ENCODE peak calls at places on chromosome 1, in four cellular contexts. W is endothelial cell of umbilical vein, U is cardiac muscle cell, B is prostate gland. N is an unnamed sample. For H3K4me1, the result is how much of the 10 kb centered on the place peaks cover.

GRCh38 chr1:4305526-4306301 is 348.7 kb upstream of the AJAP1 start:
- DNase-seq in B (no peak), U (no peak), W (no peak), N (no peak)

GRCh38 chr1:9826616-9827015 is 2.9 kb upstream of the CLSTN1 start:
- DNase-seq in B (no peak), U (no peak), W (no peak), N (no peak)

GRCh38 chr1:79006564-79006963 is at the start of gene ADGRL4:
- DNase-seq in W (peak), B (no peak), U (peak), N (no peak)

GRCh38 chr1:149936992-149937705 is 470 bp upstream of the MTMR11 start:
- DNase-seq in U (no peak), B (peak), W (peak), N (peak)

GRCh38 chr1:54297596-54298283 is 97.8 kb downstream of the MRPL37 start:
- DNase-seq in W (peak), U (no peak), B (no peak), N (no peak)

GRCh38 chr1:150168960-150169565 is 19.3 kb downstream of the PLEKHO1 start:
- DNase-seq in W (peak), B (peak), U (peak), N (peak)

GRCh38 chr1:100622037-100622436 is 84.1 kb downstream of the GPR88 start:
- DNase-seq in U (no peak), B (no peak), W (peak), N (peak)

GRCh38 chr1:77514871-77515776 is 167.3 kb downstream of the ZZZ3 start:
- DNase-seq in W (peak), B (no peak), U (peak), N (no peak)

GRCh38 chr1:213374369-213374768 is 323.3 kb downstream of the RPS6KC1 start:
- DNase-seq in W (peak), B (no peak), U (peak), N (peak)

GRCh38 chr1:157170677-157171515 is 32.7 kb upstream of the ETV3 start:
- DNase-seq in U (peak), W (peak), B (no peak), N (peak)

GRCh38 chr1:172567720-172568119 is 34.8 kb downstream of the SUCO start:
- DNase-seq in W (no peak), U (no peak), B (no peak), N (no peak)

GRCh38 chr1:39576016-39576657 is 453 bp downstream of the PABPC4 start:
- DNase-seq in B (peak), W (peak), U (peak), N (no peak)

GRCh38 chr1:223674119-223674890 is 8.8 kb upstream of the CAPN8 start:
- DNase-seq in B (no peak), U (no peak), W (no peak), N (no peak)

GRCh38 chr1:93672069-93672468 is 9.6 kb downstream of the BCAR3 start:
- DNase-seq in U (no peak), W (peak), B (no peak), N (peak)

GRCh38 chr1:25106352-25106751 is 126.0 kb downstream of the SYF2 start:
- DNase-seq in B (no peak), W (no peak), U (no peak), N (no peak)

GRCh38 chr1:180208264-180208663 is 21.8 kb upstream of the LHX4 start:
- DNase-seq in B (no peak), U (no peak), W (no peak), N (no peak)

GRCh38 chr1:215669806-215670485 is 102.8 kb downstream of the KCTD3 start:
- DNase-seq in W (no peak), U (no peak), B (no peak), N (no peak)

GRCh38 chr1:245129321-245129720 is 25.5 kb upstream of the KIF26B start:
- DNase-seq in B (no peak), U (no peak), W (no peak), N (no peak)

GRCh38 chr1:21302747-21303715 is 12.8 kb upstream of the ECE1 start:
- DNase-seq in W (peak), B (no peak), U (no peak), N (no peak)

GRCh38 chr1:112957133-112957812 is 1.3 kb upstream of the SLC16A1 start:
- DNase-seq in B (no peak), U (peak), W (peak), N (no peak)

GRCh38 chr1:164768045-164768402 is 209.0 kb downstream of the PBX1 start:
- DNase-seq in B (no peak), U (no peak), W (no peak), N (no peak)

GRCh38 chr1:88910401-88910800 is 19.0 kb upstream of the GTF2B start:
- DNase-seq in U (no peak), W (no peak), B (no peak), N (no peak)

GRCh38 chr1:169928438-169929209 is 34.9 kb upstream of the SCYL3 start:
- DNase-seq in B (no peak), U (peak), W (peak), N (no peak)

GRCh38 chr1:151048645-151049032 is 1.1 kb downstream of the C1orf56 start:
- DNase-seq in B (no peak), U (no peak), W (no peak), N (no peak)

GRCh38 chr1:92487078-92487605 is 417 bp upstream of the GFI1 start:
- DNase-seq in U (no peak), W (no peak), B (no peak), N (no peak)

GRCh38 chr1:17460265-17460664 is 20.8 kb upstream of the RCC2 start:
- DNase-seq in B (peak), U (no peak), W (no peak), N (no peak)

GRCh38 chr1:87805661-87806376 is 477.1 kb downstream of the LMO4 start:
- DNase-seq in W (peak), U (no peak), B (no peak), N (no peak)

DNA sequence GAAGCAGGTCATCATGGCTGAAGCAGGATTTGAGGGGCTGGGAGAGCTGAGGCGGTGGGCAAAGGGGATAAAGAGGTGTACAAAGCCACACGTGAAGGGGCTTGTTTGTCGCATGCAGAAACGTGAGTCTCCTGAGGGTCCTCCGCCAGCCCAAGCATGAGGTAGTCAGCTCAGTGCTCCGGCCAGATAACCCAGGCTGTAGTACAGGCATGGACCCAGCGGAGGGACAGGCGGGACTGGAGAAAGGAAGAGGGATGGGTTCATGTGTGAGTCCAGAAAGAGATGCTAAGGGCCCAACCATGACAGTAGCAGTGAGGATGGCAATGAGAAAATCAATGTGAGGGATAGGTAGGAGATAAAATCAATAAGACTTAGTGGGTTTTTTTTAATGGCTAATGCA is 13.7 kb upstream of the ELK4 start:
- DNase-seq in B (no peak), U (no peak), W (no peak), N (no peak)
- H3K4me3 ChIP-seq in B (no peak), U (no peak), W (no peak), N (no peak)

GRCh38 chr1:154784924-154785531 is 85.1 kb downstream of the KCNN3 start:
- DNase-seq in W (peak), U (no peak), B (no peak), N (no peak)
- TF ChIP-seq CTCF in W (no peak), U (no peak), B (no peak), N (no peak)

GRCh38 chr1:1429671-1430073 is 5.8 kb upstream of the VWA1 start:
- DNase-seq in W (peak), B (no peak), U (no peak), N (no peak)
- H3K4me1 ChIP-seq in W (under half), B (under half), U (under half), N (under half)

GRCh38 chr1:240611228-240611618 is 732 bp downstream of the GREM2 start:
- DNase-seq in U (no peak), B (no peak), W (no peak), N (no peak)
- H3K4me3 ChIP-seq in U (peak), B (peak), W (no peak), N (no peak)

GRCh38 chr1:160416369-160416768 is 16.0 kb downstream of the VANGL2 start:
- DNase-seq in W (peak), B (no peak), U (peak), N (no peak)
- TF ChIP-seq CTCF in W (peak), B (peak), U (peak), N (no peak)

N was measured in lung.